ENCODE peak calls at places on chromosomes 4 and X, in four cellular contexts. One of them, this sample, is unnamed.
A peak's percentile ranks its signal among the peaks of the same experiment; 100 is the strongest.

GRCh38 chr4:23773884-23774636 is 115.8 kb downstream of the PPARGC1A start:
- DNase-seq in astrocyte of the hippocampus: no peak
- DNase-seq in fibroblast of mammary gland: no peak
- DNase-seq in neural crest cell: no peak
- DNase-seq in this sample: no peak

GRCh38 chr4:2266181-2266580 is 4.3 kb upstream of the MXD4 start:
- DNase-seq in astrocyte of the hippocampus: peak; percentile 68
- DNase-seq in fibroblast of mammary gland: no peak
- DNase-seq in neural crest cell: no peak
- DNase-seq in this sample: peak; percentile 40

GRCh38 chr4:141078871-141079270 is 54.4 kb downstream of the RNF150 start:
- DNase-seq in astrocyte of the hippocampus: no peak
- DNase-seq in fibroblast of mammary gland: peak; percentile 5
- DNase-seq in neural crest cell: no peak
- DNase-seq in this sample: no peak

GRCh38 chr4:185384877-185385465 is 10.8 kb downstream of the LRP2BP start:
- DNase-seq in astrocyte of the hippocampus: no peak
- DNase-seq in fibroblast of mammary gland: peak; percentile 14
- DNase-seq in neural crest cell: no peak
- DNase-seq in this sample: no peak

GRCh38 chr4:155428128-155428527 is 51.4 kb upstream of the MAP9 start:
- DNase-seq in astrocyte of the hippocampus: no peak
- DNase-seq in fibroblast of mammary gland: no peak
- DNase-seq in neural crest cell: no peak
- DNase-seq in this sample: no peak

GRCh38 chrX:103171353-103171752 is 43.6 kb upstream of the BEX4 start:
- DNase-seq in astrocyte of the hippocampus: no peak
- DNase-seq in fibroblast of mammary gland: no peak
- DNase-seq in neural crest cell: no peak
- DNase-seq in this sample: no peak

GRCh38 chrX:54288277-54288676 is 69.6 kb downstream of the WNK3 start:
- DNase-seq in astrocyte of the hippocampus: no peak
- DNase-seq in fibroblast of mammary gland: peak; percentile 7
- DNase-seq in neural crest cell: no peak
- DNase-seq in this sample: no peak

GRCh38 chr4:77007358-77008230 is 58.0 kb downstream of the SEPTIN11 start:
- DNase-seq in astrocyte of the hippocampus: peak; percentile 74
- DNase-seq in fibroblast of mammary gland: peak; percentile 71
- DNase-seq in neural crest cell: no peak
- DNase-seq in this sample: no peak

GRCh38 chrX:19739683-19740082 is 147.7 kb downstream of the SH3KBP1 start:
- DNase-seq in astrocyte of the hippocampus: peak; percentile 74
- DNase-seq in fibroblast of mammary gland: peak; percentile 83
- DNase-seq in neural crest cell: peak; percentile 37
- DNase-seq in this sample: no peak

GRCh38 chr4:41256131-41256739 is 493 bp upstream of the UCHL1 start:
- DNase-seq in astrocyte of the hippocampus: peak; percentile 53
- DNase-seq in fibroblast of mammary gland: no peak
- DNase-seq in neural crest cell: peak; percentile 6
- DNase-seq in this sample: no peak

GRCh38 chrX:150358651-150359050 is 4.5 kb upstream of the MAMLD1 start:
- DNase-seq in astrocyte of the hippocampus: no peak
- DNase-seq in fibroblast of mammary gland: no peak
- DNase-seq in neural crest cell: no peak
- DNase-seq in this sample: no peak

GRCh38 chr4:61202100-61202637 is 2.0 kb downstream of the ADGRL3 start:
- DNase-seq in astrocyte of the hippocampus: peak; percentile 58
- DNase-seq in fibroblast of mammary gland: no peak
- DNase-seq in neural crest cell: peak; percentile 15
- DNase-seq in this sample: peak; percentile 2

GRCh38 chrX:155086202-155086840 is 15.0 kb downstream of the BRCC3 start:
- DNase-seq in astrocyte of the hippocampus: peak; percentile 31
- DNase-seq in fibroblast of mammary gland: peak; percentile 48
- DNase-seq in neural crest cell: peak; percentile 14
- DNase-seq in this sample: no peak

GRCh38 chr4:151743128-151743854 is 17.5 kb downstream of the GATB start:
- DNase-seq in astrocyte of the hippocampus: peak; percentile 53
- DNase-seq in fibroblast of mammary gland: no peak
- DNase-seq in neural crest cell: no peak
- DNase-seq in this sample: no peak

GRCh38 chr4:143384381-143384994 is 47.8 kb downstream of the GAB1 start:
- DNase-seq in astrocyte of the hippocampus: no peak
- DNase-seq in fibroblast of mammary gland: peak; percentile 73
- DNase-seq in neural crest cell: no peak
- DNase-seq in this sample: no peak

GRCh38 chrX:142043196-142043595 is 139.5 kb downstream of the MAGEC1 start:
- DNase-seq in astrocyte of the hippocampus: no peak
- DNase-seq in fibroblast of mammary gland: no peak
- DNase-seq in neural crest cell: no peak
- DNase-seq in this sample: no peak

GRCh38 chrX:7272301-7272700 is 124.3 kb upstream of the PUDP start:
- DNase-seq in astrocyte of the hippocampus: no peak
- DNase-seq in fibroblast of mammary gland: no peak
- DNase-seq in neural crest cell: no peak
- DNase-seq in this sample: no peak

GRCh38 chr4:107548211-107548905 is 171.7 kb downstream of the PAPSS1 start:
- DNase-seq in astrocyte of the hippocampus: no peak
- DNase-seq in fibroblast of mammary gland: peak; percentile 19
- DNase-seq in neural crest cell: no peak
- DNase-seq in this sample: no peak

GRCh38 chr4:173301518-173302201 is 32.5 kb downstream of the HMGB2 start:
- DNase-seq in astrocyte of the hippocampus: peak; percentile 42
- DNase-seq in fibroblast of mammary gland: peak; percentile 75
- DNase-seq in neural crest cell: no peak
- DNase-seq in this sample: no peak

GRCh38 chrX:83022020-83022419 is 486.1 kb upstream of the POU3F4 start:
- DNase-seq in astrocyte of the hippocampus: peak; percentile 25
- DNase-seq in fibroblast of mammary gland: no peak
- DNase-seq in neural crest cell: no peak
- DNase-seq in this sample: no peak

GRCh38 chrX:68599256-68600152 is 48.0 kb upstream of the STARD8 start:
- DNase-seq in astrocyte of the hippocampus: peak; percentile 11
- DNase-seq in fibroblast of mammary gland: peak; percentile 7
- DNase-seq in neural crest cell: no peak
- DNase-seq in this sample: peak; percentile 7

GRCh38 chrX:67780694-67781109 is 236.9 kb downstream of the AR start:
- DNase-seq in astrocyte of the hippocampus: peak; percentile 87
- DNase-seq in fibroblast of mammary gland: peak; percentile 96
- DNase-seq in neural crest cell: no peak
- DNase-seq in this sample: peak; percentile 53